ENCODE peak calls at places on chromosomes 2 and 18, in six cellular contexts. H, I, L, P, F and Z are unnamed samples.

GRCh38 chr2:238239552-238239871 is 326 bp downstream of the HES6 start:
- DNase-seq in H (no peak), L (peak; percentile 30), P (no peak), I (no peak), F (peak; percentile 54), Z (no peak)

GRCh38 chr2:199488772-199489400 is 31.1 kb upstream of the SATB2 start:
- DNase-seq in H (peak; percentile 28), P (peak; percentile 53), F (peak; percentile 64), I (no peak), L (peak; percentile 85), Z (no peak)

GRCh38 chr2:218863021-218863520 is 3.5 kb downstream of the WNT6 start:
- DNase-seq in F (no peak), H (no peak), L (no peak), P (no peak), I (no peak), Z (no peak)

GRCh38 chr2:42937171-42937875 is 144.9 kb upstream of the HAAO start:
- DNase-seq in L (no peak), P (no peak), I (no peak), F (no peak), H (no peak), Z (no peak)

GRCh38 chr2:105761931-105762515 is 17.3 kb downstream of the NCK2 start:
- DNase-seq in I (no peak), P (no peak), H (no peak), L (no peak), F (no peak), Z (no peak)

GRCh38 chr2:117359266-117359970 is 455.1 kb upstream of the DDX18 start:
- DNase-seq in P (no peak), I (no peak), F (no peak), L (peak; percentile 37), H (no peak), Z (no peak)

GRCh38 chr2:131027566-131028528 is 65.4 kb downstream of the FAM168B start:
- DNase-seq in F (no peak), P (no peak), L (no peak), I (no peak), H (no peak), Z (peak; percentile 40)

GRCh38 chr2:120397362-120397811 is 51.5 kb downstream of the INHBB start:
- DNase-seq in H (no peak), F (no peak), P (peak; percentile 46), I (no peak), L (no peak), Z (no peak)

GRCh38 chr2:55636831-55637230 is 19.4 kb upstream of the PPP4R3B start:
- DNase-seq in L (no peak), F (no peak), I (no peak), P (no peak), H (no peak), Z (no peak)

GRCh38 chr2:149185942-149186490 is 144.4 kb upstream of the LYPD6 start:
- DNase-seq in P (no peak), F (no peak), H (no peak), I (no peak), L (no peak), Z (no peak)

GRCh38 chr18:13573750-13574149 is 152.6 kb downstream of the FAM210A start:
- DNase-seq in P (no peak), I (no peak), F (no peak), L (no peak), H (no peak), Z (peak; percentile 23)

GRCh38 chr2:84816426-84817026 is 64.4 kb downstream of the TRABD2A start:
- DNase-seq in P (no peak), I (no peak), F (no peak), H (no peak), L (no peak), Z (no peak)

GRCh38 chr2:230416061-230416721 is at the start of gene SP100:
- DNase-seq in I (no peak), F (peak; percentile 81), H (peak; percentile 78), P (peak; percentile 85), L (peak; percentile 83), Z (peak; percentile 87)

GRCh38 chr2:26477911-26478253 is at the start of gene OTOF:
- DNase-seq in F (no peak), L (no peak), H (no peak), I (peak; percentile 9), P (peak; percentile 73), Z (peak; percentile 75)

GRCh38 chr2:201275991-201276390 is 15.7 kb downstream of the CASP8 start:
- DNase-seq in P (no peak), L (no peak), I (no peak), H (no peak), F (no peak), Z (no peak)